ENCODE peak calls at places on chromosomes 4 and X, in four cellular contexts. E is HCT116, N is endothelial cell of umbilical vein, I is H1. S is an unnamed sample.

GRCh38 chrX:41276661-41277506 is 57.1 kb upstream of the DDX3X start:
- DNase-seq in N (no peak), E (no peak), I (no peak), S (no peak)

GRCh38 chrX:134604701-134605271 is 53.5 kb downstream of the PLAC1 start:
- DNase-seq in I (no peak), E (peak), N (peak), S (no peak)

GRCh38 chr4:145840162-145840768 is 98.4 kb downstream of the ZNF827 start:
- DNase-seq in N (peak), I (no peak), E (peak), S (peak)

GRCh38 chrX:102548231-102548630 is 31.7 kb upstream of the TMSB15A start:
- DNase-seq in N (no peak), I (no peak), E (no peak), S (no peak)

GRCh38 chr4:8547108-8547911 is 32.9 kb upstream of the GPR78 start:
- DNase-seq in I (peak), E (peak), N (no peak), S (no peak)

GRCh38 chr4:65724973-65725372 is 54.7 kb upstream of the EPHA5 start:
- DNase-seq in N (no peak), E (no peak), I (no peak), S (no peak)

GRCh38 chr4:26008737-26009136 is 94.7 kb downstream of the SMIM20 start:
- DNase-seq in I (no peak), N (no peak), E (no peak), S (no peak)

GRCh38 chrX:24515447-24515846 is 50.4 kb downstream of the PDK3 start:
- DNase-seq in N (peak), E (no peak), I (no peak), S (peak)

GRCh38 chr4:113591982-113592381 is 169.6 kb downstream of the CAMK2D start:
- DNase-seq in I (no peak), N (no peak), E (no peak), S (peak)

GRCh38 chr4:22389240-22389871 is 126.5 kb downstream of the ADGRA3 start:
- DNase-seq in N (peak), I (no peak), E (peak), S (no peak)

GRCh38 chr4:71584654-71585053 is 199.2 kb downstream of the GC start:
- DNase-seq in E (no peak), N (no peak), I (no peak), S (no peak)

GRCh38 chrX:17654116-17654515 is 83.2 kb upstream of the SCML1 start:
- DNase-seq in N (no peak), I (no peak), E (no peak), S (no peak)

GRCh38 chr4:140388015-140388414 is 14.6 kb downstream of the SCOC start:
- DNase-seq in I (no peak), N (no peak), E (no peak), S (no peak)

GRCh38 chr4:93710847-93711430 is 117.6 kb upstream of the ATOH1 start:
- DNase-seq in I (no peak), N (no peak), E (no peak), S (no peak)

GRCh38 chr4:114041117-114041475 is 61.6 kb upstream of the ARSJ start:
- DNase-seq in I (no peak), N (no peak), E (no peak), S (no peak)

GRCh38 chrX:69133561-69134542 is 31.4 kb downstream of the PJA1 start:
- DNase-seq in N (peak), E (peak), I (peak), S (no peak)

GRCh38 chrX:133645977-133646750 is 230.9 kb upstream of the GPC4 start:
- DNase-seq in E (no peak), I (no peak), N (no peak), S (no peak)

GRCh38 chr4:173325007-173325736 is 9.0 kb downstream of the HMGB2 start:
- DNase-seq in N (no peak), E (no peak), I (no peak), S (no peak)

GRCh38 chr4:147236806-147237205 is 244.1 kb upstream of the EDNRA start:
- DNase-seq in I (no peak), E (no peak), N (peak), S (no peak)

GRCh38 chr4:8688041-8688907 is 95.7 kb downstream of the CPZ start:
- DNase-seq in E (peak), N (peak), I (peak), S (no peak)

GRCh38 chrX:119062750-119063374 is 9.9 kb upstream of the CT47C1 start:
- DNase-seq in E (no peak), N (no peak), I (no peak), S (no peak)

GRCh38 chr4:30386266-30386895 is 333.8 kb upstream of the PCDH7 start:
- DNase-seq in I (no peak), E (no peak), N (peak), S (no peak)

DNA sequence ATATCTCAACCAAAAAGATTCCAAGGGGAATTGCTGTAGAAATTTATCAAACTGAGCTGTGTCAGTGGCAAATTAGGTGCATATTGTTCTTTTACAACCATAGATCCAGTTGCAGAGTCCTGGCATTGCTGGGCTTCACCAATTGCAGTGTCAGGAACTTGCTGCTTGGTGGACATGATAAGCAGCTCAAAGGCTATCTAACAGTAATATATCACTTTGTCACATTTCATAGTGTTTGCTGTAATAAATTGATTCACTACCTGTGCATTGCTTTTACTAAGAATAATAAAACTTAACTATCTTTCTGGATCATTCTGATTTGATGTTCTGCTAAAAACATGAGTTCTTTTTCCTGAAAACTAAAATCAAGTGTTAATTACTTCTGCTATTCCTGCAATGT is 30.9 kb upstream of the ACE2 start:
- DNase-seq in I (no peak), E (no peak), N (no peak), S (no peak)
- TF ChIP-seq EZH2 in I (no peak), E (no peak), N (no peak), S (no peak)

GRCh38 chr4:48269861-48270515 is 350 bp upstream of the TEC start:
- DNase-seq in E (peak), I (peak), N (peak), S (no peak)
- TF ChIP-seq POLR2AphosphoS5 in E (peak), I (no peak), N (no peak), S (no peak)

DNA sequence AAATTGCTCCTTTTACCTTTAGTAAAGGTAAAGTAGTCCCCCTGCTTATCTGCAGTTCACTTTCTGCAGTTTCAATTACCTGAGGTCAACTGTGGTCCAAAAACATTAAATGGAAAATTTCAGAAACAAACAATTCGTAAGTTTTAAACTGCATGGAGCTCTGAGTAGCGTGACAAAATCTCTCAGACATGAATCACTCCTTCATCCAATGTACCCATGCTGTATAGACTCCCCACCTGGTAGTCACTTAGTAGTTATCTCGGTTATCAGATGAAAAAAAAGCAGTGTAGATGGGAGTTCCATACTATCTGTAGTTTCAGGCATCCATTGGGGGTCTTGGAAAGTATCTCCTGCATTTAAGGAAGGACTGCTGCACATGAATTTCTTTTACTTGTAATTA is 7.7 kb downstream of the UNC5C start:
- DNase-seq in I (no peak), E (no peak), N (no peak), S (no peak)
- H3K9ac ChIP-seq in I (no peak), E (no peak), N (no peak), S (no peak)

GRCh38 chr4:83334425-83335241 is at the start of gene HPSE:
- DNase-seq in N (peak), E (peak), I (peak), S (no peak)
- TF ChIP-seq EZH2 in N (no peak), E (no peak), I (peak), S (no peak)

DNA sequence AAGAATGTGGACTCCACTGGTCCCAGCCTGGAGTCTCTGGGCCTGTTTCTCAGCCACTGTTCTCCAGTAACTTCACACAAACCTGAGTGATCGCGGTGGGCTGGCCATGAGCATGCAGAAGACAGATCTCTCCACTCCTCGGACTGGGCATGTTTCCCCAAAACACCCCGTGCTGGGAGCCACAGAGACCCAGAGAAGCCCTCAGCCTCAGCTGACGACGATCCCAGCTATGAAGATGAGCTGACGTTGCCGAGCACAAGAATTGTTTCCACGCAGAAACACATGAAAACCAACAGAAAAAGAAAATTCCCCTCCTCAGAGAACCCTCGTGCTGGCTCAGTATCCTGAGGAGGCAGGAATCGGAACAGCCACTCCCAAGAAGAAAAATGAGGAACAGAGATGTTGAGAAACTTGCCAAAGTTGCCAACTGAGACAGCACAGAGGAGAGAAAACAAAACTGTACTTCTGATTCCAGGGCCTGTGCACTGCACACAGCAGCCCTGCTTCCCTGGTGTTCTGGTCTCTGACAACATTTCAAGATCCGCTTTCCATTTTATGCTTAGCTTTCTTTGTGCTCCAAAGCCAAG is 81.5 kb downstream of the IRF2 start:
- DNase-seq in N (no peak), I (no peak), E (no peak), S (no peak)
- TF ChIP-seq POLR2AphosphoS5 in N (no peak), I (no peak), E (no peak), S (no peak)